ENCODE peak calls at places on chromosome 9, in six cellular contexts. R, P, D, I, C and Q are unnamed samples.

GRCh38 chr9:137973829-137974416 is 96.3 kb downstream of the CACNA1B start:
- DNase-seq in R (peak), P (no peak), D (peak), I (no peak), C (no peak), Q (no peak)

GRCh38 chr9:91417602-91418218 is 5.9 kb downstream of the NFIL3 start:
- DNase-seq in R (no peak), P (no peak), D (peak), I (no peak), C (no peak), Q (no peak)

GRCh38 chr9:90002299-90003045 is 397.7 kb downstream of the GADD45G start:
- DNase-seq in R (no peak), P (no peak), D (no peak), I (no peak), C (no peak), Q (no peak)

GRCh38 chr9:128921881-128922763 is 1.3 kb downstream of the PHYHD1 start:
- DNase-seq in R (peak), P (peak), D (peak), I (peak), C (no peak), Q (peak)

GRCh38 chr9:123111977-123112869 is 78.8 kb downstream of the GPR21 start:
- DNase-seq in R (peak), P (no peak), D (no peak), I (no peak), C (no peak), Q (no peak)

GRCh38 chr9:14243514-14244042 is 70.4 kb downstream of the NFIB start:
- DNase-seq in R (no peak), P (no peak), D (no peak), I (no peak), C (no peak), Q (no peak)

GRCh38 chr9:105694320-105694847 is at the start of gene TMEM38B:
- DNase-seq in R (peak), P (peak), D (peak), I (peak), C (no peak), Q (peak)

GRCh38 chr9:15157371-15157770 is 149.6 kb downstream of the TTC39B start:
- DNase-seq in R (no peak), P (no peak), D (no peak), I (no peak), C (no peak), Q (no peak)

GRCh38 chr9:129489838-129490582 is 130.9 kb downstream of the C9orf50 start:
- DNase-seq in R (no peak), P (peak), D (no peak), I (peak), C (no peak), Q (peak)

GRCh38 chr9:16312962-16313546 is 557.4 kb downstream of the BNC2 start:
- DNase-seq in R (no peak), P (no peak), D (no peak), I (no peak), C (no peak), Q (no peak)

GRCh38 chr9:128863647-128864046 is 18.1 kb downstream of the KYAT1 start:
- DNase-seq in R (peak), P (peak), D (peak), I (peak), C (no peak), Q (peak)

GRCh38 chr9:121884057-121884512 is 209.0 kb downstream of the TTLL11 start:
- DNase-seq in R (no peak), P (no peak), D (no peak), I (no peak), C (no peak), Q (no peak)

GRCh38 chr9:122015165-122015821 is 77.8 kb downstream of the TTLL11 start:
- DNase-seq in R (no peak), P (no peak), D (no peak), I (no peak), C (no peak), Q (no peak)

GRCh38 chr9:36928670-36929349 is 105.3 kb downstream of the PAX5 start:
- DNase-seq in R (no peak), P (no peak), D (no peak), I (no peak), C (no peak), Q (no peak)

GRCh38 chr9:24879591-24879990 is 333.9 kb upstream of the IZUMO3 start:
- DNase-seq in R (no peak), P (no peak), D (no peak), I (no peak), C (no peak), Q (no peak)

GRCh38 chr9:18717751-18718150 is 243.8 kb downstream of the ADAMTSL1 start:
- DNase-seq in R (no peak), P (no peak), D (no peak), I (no peak), C (no peak), Q (no peak)

GRCh38 chr9:111148994-111149759 is 110.9 kb upstream of the LPAR1 start:
- DNase-seq in R (no peak), P (peak), D (no peak), I (no peak), C (no peak), Q (no peak)

GRCh38 chr9:33867747-33868429 is 50.9 kb downstream of the UBE2R2 start:
- DNase-seq in R (no peak), P (peak), D (peak), I (peak), C (no peak), Q (no peak)

GRCh38 chr9:112061152-112061740 is 113.9 kb downstream of the SUSD1 start:
- DNase-seq in R (peak), P (peak), D (peak), I (peak), C (peak), Q (peak)

GRCh38 chr9:126357074-126357473 is 30.4 kb downstream of the MVB12B start:
- DNase-seq in R (no peak), P (no peak), D (no peak), I (no peak), C (no peak), Q (no peak)

GRCh38 chr9:107999890-108000289 is 510.3 kb upstream of the KLF4 start:
- DNase-seq in R (no peak), P (no peak), D (no peak), I (no peak), C (no peak), Q (no peak)

GRCh38 chr9:130561056-130561455 is 18.3 kb upstream of the FUBP3 start:
- DNase-seq in R (no peak), P (no peak), D (no peak), I (no peak), C (no peak), Q (no peak)

GRCh38 chr9:18393340-18394130 is 80.4 kb upstream of the ADAMTSL1 start:
- DNase-seq in R (peak), P (peak), D (peak), I (peak), C (no peak), Q (no peak)

GRCh38 chr9:130173462-130173876 is 1.3 kb downstream of the NCS1 start:
- DNase-seq in R (no peak), P (no peak), D (no peak), I (no peak), C (no peak), Q (no peak)

GRCh38 chr9:34084562-34084961 is 35.9 kb upstream of the UBAP2 start:
- DNase-seq in R (no peak), P (peak), D (peak), I (peak), C (no peak), Q (no peak)

GRCh38 chr9:91164724-91165520 is 196.8 kb downstream of the AUH start:
- DNase-seq in R (peak), P (no peak), D (peak), I (no peak), C (peak), Q (peak)

GRCh38 chr9:131019387-131020239 is 10.6 kb downstream of the LAMC3 start:
- DNase-seq in R (no peak), P (no peak), D (peak), I (no peak), C (no peak), Q (no peak)

GRCh38 chr9:109968332-109968657 is 188.3 kb downstream of the PALM2AKAP2 start:
- DNase-seq in R (no peak), P (no peak), D (no peak), I (no peak), C (no peak), Q (no peak)

GRCh38 chr9:37499297-37499696 is 13.5 kb downstream of the POLR1E start:
- DNase-seq in R (no peak), P (no peak), D (no peak), I (no peak), C (no peak), Q (no peak)

GRCh38 chr9:31248156-31248555 is 1136.3 kb upstream of the ACO1 start:
- DNase-seq in R (no peak), P (no peak), D (no peak), I (no peak), C (no peak), Q (no peak)

GRCh38 chr9:100352727-100353505 is at the start of gene TEX10:
- DNase-seq in R (peak), P (peak), D (peak), I (peak), C (peak), Q (peak)
- TF ChIP-seq POLR2A in R (no peak), P (peak), D (no peak), I (peak), C (peak), Q (peak)

DNA sequence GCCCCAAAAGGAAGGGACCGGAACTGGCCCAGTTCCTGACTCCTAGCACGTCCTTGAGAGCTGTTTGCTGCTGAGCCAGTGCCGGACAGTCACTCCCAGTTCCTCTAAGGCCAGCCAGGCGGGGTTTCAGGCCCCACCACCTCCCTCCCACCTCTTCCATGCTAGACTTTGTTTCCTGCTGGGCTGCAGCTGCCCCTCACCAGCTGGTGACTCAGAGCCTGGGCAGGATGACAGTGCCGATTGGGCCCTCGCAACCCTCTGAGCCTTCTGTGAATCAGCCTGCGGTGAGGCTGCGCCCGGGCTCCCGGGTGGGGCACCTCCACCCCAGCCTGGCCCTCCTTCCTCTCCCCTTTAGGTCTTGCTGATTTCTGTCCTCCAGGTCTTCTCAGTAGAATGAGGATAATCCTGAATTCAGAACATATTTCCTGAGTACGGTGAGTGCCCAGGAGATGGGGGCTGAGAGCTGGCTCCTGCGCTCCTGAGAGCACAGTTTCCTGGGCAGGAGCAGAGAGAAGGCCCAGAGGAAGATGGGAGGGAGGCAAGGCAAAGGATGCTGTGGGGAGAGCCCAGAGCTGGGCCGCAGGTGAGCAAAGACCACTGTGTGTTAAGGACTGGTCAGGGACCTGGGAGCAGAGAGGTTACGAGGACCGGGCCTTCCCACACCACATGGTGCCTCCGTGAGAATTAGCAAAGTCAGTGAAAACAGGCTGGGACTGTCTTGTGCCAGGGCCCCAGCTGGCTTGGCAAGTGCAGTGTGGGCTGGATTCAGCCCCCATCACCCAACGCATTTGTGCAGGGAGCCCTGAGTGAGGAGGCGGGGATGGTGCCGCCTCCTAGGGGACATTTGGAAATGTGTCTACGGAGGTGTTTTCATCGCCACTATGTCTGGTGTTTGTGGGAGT is 32.9 kb upstream of the STXBP1 start:
- DNase-seq in R (peak), P (peak), D (peak), I (peak), C (peak), Q (peak)
- TF ChIP-seq POLR2A in R (no peak), P (no peak), D (no peak), I (peak), C (peak), Q (peak)

GRCh38 chr9:120867676-120868338 is 9.2 kb downstream of the PHF19 start:
- DNase-seq in R (no peak), P (no peak), D (no peak), I (no peak), C (no peak), Q (no peak)
- TF ChIP-seq POLR2A in R (no peak), P (no peak), D (no peak), I (no peak), C (no peak), Q (no peak)

GRCh38 chr9:2158729-2159128 is 143.6 kb downstream of the SMARCA2 start:
- DNase-seq in R (no peak), P (no peak), D (no peak), I (no peak), C (no peak), Q (no peak)

GRCh38 chr9:2159521-2160417 is 144.6 kb downstream of the SMARCA2 start:
- DNase-seq in R (no peak), P (no peak), D (peak), I (no peak), C (no peak), Q (no peak)

GRCh38 chr9:2155966-2156365 is 140.8 kb downstream of the SMARCA2 start:
- DNase-seq in R (no peak), P (no peak), D (no peak), I (no peak), C (no peak), Q (no peak)

GRCh38 chr9:2158111-2158610 is 143.0 kb downstream of the SMARCA2 start:
- DNase-seq in R (peak), P (peak), D (peak), I (peak), C (no peak), Q (peak)

DNA sequence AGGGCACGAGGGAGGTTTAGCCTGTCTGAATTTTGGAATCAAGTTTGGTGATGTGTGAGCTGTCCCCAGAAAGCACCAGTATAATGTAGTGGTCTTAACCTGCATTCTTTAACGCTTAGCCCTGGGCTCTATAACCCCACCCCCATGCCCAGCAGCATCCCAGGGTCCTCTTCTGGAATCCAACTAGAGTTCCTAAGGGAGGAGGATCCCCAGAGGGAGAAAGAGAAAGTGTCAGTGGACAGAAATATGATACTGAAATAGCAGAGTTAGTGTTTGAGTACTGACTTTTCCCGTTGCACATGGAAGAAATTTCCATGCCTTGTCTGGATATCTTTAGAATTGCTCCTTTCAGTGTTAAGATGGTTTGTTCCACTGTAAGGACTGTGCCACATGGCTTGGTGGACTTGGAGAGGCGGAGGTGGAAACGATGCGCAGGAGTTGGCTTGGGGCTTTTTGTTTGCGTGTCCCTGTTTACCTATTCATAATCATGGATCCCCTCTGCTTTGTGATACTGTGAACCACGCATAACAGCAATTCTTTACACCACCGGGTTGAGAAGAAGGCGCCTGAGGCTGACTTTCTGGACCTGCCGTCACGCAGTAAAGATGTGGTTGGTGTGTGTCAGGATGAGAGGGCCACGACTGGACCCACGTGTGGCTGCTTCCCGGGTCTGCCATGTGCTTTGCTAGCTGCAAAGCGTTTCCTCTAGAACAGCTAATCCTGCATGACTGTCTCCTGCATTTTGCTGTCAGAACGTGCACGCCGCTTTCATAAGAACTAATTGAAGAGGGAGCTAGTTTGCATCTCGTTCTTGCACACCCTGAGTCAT is 142.3 kb downstream of the SMARCA2 start:
- DNase-seq in R (peak), P (no peak), D (peak), I (peak), C (no peak), Q (peak)
- TF ChIP-seq POLR2A in R (no peak), P (no peak), D (no peak), I (no peak), C (no peak), Q (no peak)

GRCh38 chr9:136538599-136539426 is 7.0 kb downstream of the NOTCH1 start:
- DNase-seq in R (no peak), P (no peak), D (no peak), I (no peak), C (no peak), Q (no peak)
- TF ChIP-seq POLR2A in R (no peak), P (no peak), D (no peak), I (no peak), C (no peak), Q (no peak)

GRCh38 chr9:136664000-136664798 is 1.5 kb downstream of the EGFL7 start:
- DNase-seq in R (no peak), P (no peak), D (no peak), I (no peak), C (no peak), Q (no peak)
- TF ChIP-seq POLR2A in R (no peak), P (no peak), D (no peak), I (no peak), C (no peak), Q (no peak)

GRCh38 chr9:134391319-134392231 is 65.3 kb downstream of the RXRA start:
- DNase-seq in R (no peak), P (no peak), D (no peak), I (no peak), C (no peak), Q (no peak)
- TF ChIP-seq POLR2A in R (no peak), P (no peak), D (no peak), I (no peak), C (no peak), Q (no peak)

DNA sequence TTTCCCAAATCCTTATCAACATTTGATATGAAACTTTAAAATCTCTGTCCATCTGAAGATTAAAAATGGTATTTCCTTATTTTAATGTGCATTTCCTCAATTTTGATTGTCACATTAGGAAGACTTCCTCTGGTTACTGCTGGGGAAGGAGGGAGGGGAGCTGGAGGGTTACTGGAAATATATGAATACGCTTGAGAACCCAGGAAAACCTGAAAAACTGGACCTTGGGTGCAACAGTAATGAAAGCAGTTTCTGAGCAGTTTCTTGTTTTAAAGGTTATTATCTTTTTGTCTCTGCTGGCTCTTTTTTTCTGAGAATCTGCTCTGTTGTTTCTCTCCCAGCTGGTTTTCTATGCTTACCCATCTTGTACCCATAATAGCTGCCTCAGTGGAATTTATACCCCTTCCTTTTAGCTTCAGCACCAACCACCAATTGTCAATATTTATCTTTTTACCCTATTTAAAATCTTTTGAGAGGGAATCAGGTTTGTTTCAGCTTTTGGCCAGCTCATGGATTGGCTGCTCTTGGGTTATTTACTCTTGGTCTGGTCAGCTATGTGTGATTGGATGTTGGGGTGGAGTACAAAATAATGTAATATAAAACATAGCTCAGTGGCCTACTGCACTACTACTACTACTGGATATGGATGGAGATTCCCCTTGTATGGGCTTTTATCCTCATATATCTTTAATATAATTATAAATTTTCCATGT is 67.4 kb downstream of the UNC13B start:
- DNase-seq in R (no peak), P (no peak), D (no peak), I (no peak), C (no peak), Q (no peak)
- TF ChIP-seq POLR2A in R (no peak), P (no peak), D (no peak), I (no peak), C (no peak), Q (no peak)

GRCh38 chr9:124661184-124661755 is 109.8 kb downstream of the NR6A1 start:
- DNase-seq in R (no peak), P (no peak), D (no peak), I (no peak), C (no peak), Q (no peak)

GRCh38 chr9:124658165-124659017 is 112.7 kb downstream of the NR6A1 start:
- DNase-seq in R (peak), P (peak), D (peak), I (peak), C (no peak), Q (peak)

GRCh38 chr9:124660341-124660801 is 110.7 kb downstream of the NR6A1 start:
- DNase-seq in R (no peak), P (no peak), D (no peak), I (no peak), C (no peak), Q (peak)

GRCh38 chr9:124657526-124657925 is 113.6 kb downstream of the NR6A1 start:
- DNase-seq in R (no peak), P (no peak), D (no peak), I (no peak), C (no peak), Q (no peak)

DNA sequence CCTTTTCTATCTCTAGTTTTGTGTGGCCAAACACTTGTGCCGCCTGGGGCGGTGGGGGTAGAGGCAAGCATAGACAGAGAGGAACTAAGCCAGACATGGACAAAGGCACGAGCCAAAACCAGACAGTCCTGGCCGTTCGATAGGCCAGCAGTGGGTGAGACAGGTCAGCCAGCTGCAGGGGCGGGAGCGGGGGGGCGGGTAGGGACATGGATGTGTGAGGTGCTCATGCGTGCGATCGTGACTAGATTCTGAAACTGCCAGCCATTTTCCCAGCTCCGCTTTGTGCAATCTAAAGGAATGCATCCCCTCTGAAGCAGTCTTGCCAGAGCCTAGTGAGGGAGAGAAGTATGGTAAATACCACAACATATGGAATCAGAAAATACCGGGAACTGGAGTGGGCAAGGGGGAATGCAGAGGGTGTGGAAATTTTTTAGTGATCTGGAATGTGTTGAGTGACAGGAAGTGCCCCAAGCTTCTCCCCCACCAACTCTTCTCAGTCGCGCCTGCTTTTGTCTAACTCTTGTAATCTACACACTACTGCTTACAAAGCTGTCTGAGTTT is 111.9 kb downstream of the NR6A1 start:
- DNase-seq in R (peak), P (peak), D (peak), I (peak), C (no peak), Q (peak)
- TF ChIP-seq POLR2A in R (no peak), P (no peak), D (no peak), I (no peak), C (no peak), Q (peak)